ENCODE peak calls at places on chromosomes 2 and 18, in six cellular contexts. L, T, M, I, S and U are unnamed samples.

GRCh38 chr18:79540914-79541301 is 138.7 kb upstream of the CTDP1 start:
- DNase-seq in I (no peak), M (no peak), L (no peak), S (no peak), T (no peak), U (no peak)

GRCh38 chr18:3689091-3689490 is 239.1 kb downstream of the TGIF1 start:
- DNase-seq in M (no peak), I (no peak), L (no peak), T (no peak), S (no peak), U (no peak)

GRCh38 chr18:9790261-9790660 is 82.2 kb downstream of the RAB31 start:
- DNase-seq in M (no peak), T (no peak), S (no peak), I (no peak), L (no peak), U (no peak)

GRCh38 chr2:37589298-37589697 is 82.1 kb downstream of the CDC42EP3 start:
- DNase-seq in T (no peak), I (no peak), L (no peak), M (peak; percentile 46), S (no peak), U (no peak)

GRCh38 chr18:79544386-79544963 is 135.1 kb upstream of the CTDP1 start:
- DNase-seq in M (no peak), I (no peak), T (no peak), S (no peak), L (no peak), U (no peak)

GRCh38 chr2:123366438-123366837 is 658.6 kb upstream of the CNTNAP5 start:
- DNase-seq in I (no peak), S (no peak), M (no peak), T (no peak), L (no peak), U (no peak)

GRCh38 chr2:85787282-85787980 is 33.6 kb downstream of the ATOH8 start:
- DNase-seq in I (no peak), S (no peak), T (no peak), L (no peak), M (no peak), U (no peak)

GRCh38 chr18:3466051-3466450 is 16.1 kb downstream of the TGIF1 start:
- DNase-seq in S (no peak), L (peak; percentile 62), I (no peak), M (peak; percentile 76), T (no peak), U (no peak)

GRCh38 chr2:30862054-30862651 is 54.9 kb upstream of the CAPN13 start:
- DNase-seq in S (peak; percentile 28), L (peak; percentile 61), M (peak; percentile 70), I (peak; percentile 79), T (no peak), U (peak; percentile 61)

GRCh38 chr2:204437815-204438766 is 107.2 kb upstream of the PARD3B start:
- DNase-seq in M (no peak), L (no peak), T (no peak), S (no peak), I (no peak), U (no peak)